ENCODE peak calls at places on chromosomes 13 and 19, in six cellular contexts. Z is tibial artery; X is CD4-positive, alpha-beta T cell; V is CD4-positive, alpha-beta memory T cell; U is spleen; G is GM23248. W is an unnamed sample.

GRCh38 chr19:46727757-46728156 is 10.8 kb upstream of the PRKD2 start:
- DNase-seq in U (peak; percentile 69), G (no peak), V (no peak), Z (no peak), X (no peak), W (no peak)

GRCh38 chr13:39415003-39415402 is 188.0 kb downstream of the LHFPL6 start:
- DNase-seq in U (no peak), X (no peak), V (no peak), Z (peak; percentile 45), G (peak; percentile 6), W (no peak)

GRCh38 chr13:54033323-54033861 is 1004.8 kb downstream of the OLFM4 start:
- DNase-seq in X (no peak), V (no peak), U (peak; percentile 49), Z (no peak), G (no peak), W (no peak)

GRCh38 chr19:46728208-46728607 is 11.3 kb upstream of the PRKD2 start:
- DNase-seq in G (no peak), V (no peak), U (peak; percentile 79), Z (no peak), X (no peak), W (no peak)

GRCh38 chr19:15110418-15110815 is 3.2 kb downstream of the SYDE1 start:
- DNase-seq in G (no peak), Z (no peak), X (no peak), V (no peak), U (no peak), W (no peak)

GRCh38 chr19:12967907-12968306 is 1.5 kb upstream of the DAND5 start:
- DNase-seq in V (no peak), G (peak; percentile 76), X (no peak), Z (no peak), U (no peak), W (no peak)

GRCh38 chr19:13036366-13036976 is 41.2 kb downstream of the NFIX start:
- DNase-seq in G (peak; percentile 94), V (no peak), Z (no peak), U (no peak), X (no peak), W (no peak)

GRCh38 chr13:38590796-38591507 is 95.9 kb upstream of the FREM2 start:
- DNase-seq in U (no peak), Z (no peak), V (no peak), X (no peak), G (no peak), W (no peak)

GRCh38 chr19:10271543-10272086 is 695 bp downstream of the ICAM1 start:
- DNase-seq in Z (no peak), G (peak; percentile 58), V (peak; percentile 35), U (no peak), X (no peak), W (no peak)

GRCh38 chr19:11633223-11633622 is 35.9 kb downstream of the ZNF627 start:
- DNase-seq in U (no peak), X (no peak), V (no peak), G (no peak), Z (no peak), W (no peak)

GRCh38 chr19:44003461-44004134 is 841 bp downstream of the ZNF230 start:
- DNase-seq in Z (no peak), X (no peak), U (peak; percentile 72), V (no peak), G (peak; percentile 51), W (no peak)

GRCh38 chr13:21759911-21760310 is 89.0 kb downstream of the FGF9 start:
- DNase-seq in G (no peak), U (no peak), Z (no peak), V (no peak), X (no peak), W (no peak)

GRCh38 chr13:108070491-108070890 is 144.8 kb downstream of the LIG4 start:
- DNase-seq in X (no peak), U (no peak), Z (no peak), V (no peak), G (no peak), W (no peak)

GRCh38 chr19:861756-862528 is 2.5 kb downstream of the CFD start:
- DNase-seq in G (peak; percentile 50), Z (no peak), X (peak; percentile 65), U (peak; percentile 88), V (peak; percentile 50), W (no peak)

GRCh38 chr13:105979586-105979985 is 555.9 kb downstream of the EFNB2 start:
- DNase-seq in U (no peak), V (no peak), G (no peak), Z (no peak), X (no peak), W (no peak)

GRCh38 chr19:2550431-2551171 is 74.7 kb downstream of the GADD45B start:
- DNase-seq in V (no peak), G (peak; percentile 42), U (peak; percentile 67), X (no peak), Z (no peak), W (no peak)

GRCh38 chr19:402786-403185 is 6.2 kb downstream of the C2CD4C start:
- DNase-seq in Z (no peak), V (no peak), U (no peak), G (no peak), X (no peak), W (no peak)

GRCh38 chr19:43438291-43439162 is 23.8 kb downstream of the TEX101 start:
- DNase-seq in Z (no peak), G (peak; percentile 86), X (peak; percentile 10), U (no peak), V (no peak), W (no peak)

GRCh38 chr19:35509018-35509652 is 4.3 kb downstream of the DMKN start:
- DNase-seq in Z (no peak), G (peak; percentile 38), X (peak; percentile 16), U (peak; percentile 80), V (peak; percentile 32), W (no peak)

GRCh38 chr13:21309542-21310172 is 133.2 kb downstream of the MRPL57 start:
- DNase-seq in G (no peak), Z (no peak), V (no peak), X (no peak), U (no peak), W (no peak)

DNA sequence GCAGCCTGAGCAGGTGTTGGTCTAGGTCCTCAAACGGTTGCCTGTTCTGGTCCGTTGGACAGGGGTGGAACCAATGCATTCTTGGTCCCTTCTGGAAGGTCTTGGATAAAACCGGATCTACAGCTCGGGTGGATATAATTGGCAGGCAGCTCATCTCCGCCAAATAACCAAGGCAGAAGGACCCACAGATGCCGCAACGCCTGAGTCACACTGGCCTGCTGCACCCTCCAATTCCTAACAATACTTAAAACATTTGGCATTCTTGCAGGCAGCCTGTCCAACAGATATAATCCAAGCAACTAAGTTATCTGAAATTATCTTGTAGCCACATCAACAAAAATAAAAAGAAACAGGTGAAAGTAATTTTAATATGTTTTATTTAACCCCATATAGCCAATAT is 59.0 kb upstream of the FGF14 start:
- DNase-seq in V (no peak), Z (no peak), U (no peak), G (peak; percentile 3), X (no peak), W (no peak)
- H3K27ac ChIP-seq in V (no peak overlapping the region), Z (no peak overlapping the region), U (no peak overlapping the region), G (no peak overlapping the region), X (no peak overlapping the region), W (no peak overlapping the region)

GRCh38 chr19:4369109-4369887 is 25.9 kb downstream of the MPND start:
- DNase-seq in G (peak; percentile 63), U (peak; percentile 92), V (peak; percentile 81), X (peak; percentile 38), Z (no peak), W (peak; percentile 47)
- H3K27ac ChIP-seq in G (peak overlapping the region; percentile 46), U (peak overlapping the region; percentile 77), V (peak overlapping the region; percentile 87), X (peak overlapping the region; percentile 87), Z (no peak overlapping the region), W (peak overlapping the region; percentile 61)

GRCh38 chr19:49160450-49161189 is 3.0 kb downstream of the TRPM4 start:
- DNase-seq in U (no peak), G (no peak), V (no peak), Z (no peak), X (no peak), W (no peak)
- H3K27ac ChIP-seq in U (no peak overlapping the region), G (no peak overlapping the region), V (no peak overlapping the region), Z (no peak overlapping the region), X (no peak overlapping the region), W (no peak overlapping the region)

DNA sequence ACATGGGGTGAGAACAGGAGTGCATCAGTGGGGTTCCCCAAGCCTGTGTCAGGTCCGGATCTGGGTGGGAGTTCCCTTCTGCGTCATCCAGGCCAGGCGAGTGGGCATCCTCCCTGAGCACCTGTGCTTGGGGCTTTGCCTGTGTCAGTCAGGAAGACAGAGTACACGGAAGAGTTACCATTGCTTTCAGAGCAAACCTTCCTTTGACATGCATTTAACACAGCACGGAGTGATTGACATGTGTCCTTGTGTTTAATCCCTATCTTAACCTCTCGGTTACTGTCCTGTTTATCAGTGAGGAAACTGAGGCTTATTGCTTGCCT is 47.6 kb downstream of the CAPN12 start:
- DNase-seq in V (no peak), G (no peak), Z (no peak), U (no peak), X (no peak), W (no peak)
- H3K27ac ChIP-seq in V (no peak overlapping the region), G (peak overlapping the region; percentile 7), Z (peak overlapping the region; percentile 91), U (peak overlapping the region; percentile 65), X (no peak overlapping the region), W (peak overlapping the region; percentile 38)

GRCh38 chr13:49302222-49302621 is 54.5 kb downstream of the CDADC1 start:
- DNase-seq in G (no peak), X (no peak), V (no peak), Z (no peak), U (no peak), W (no peak)

GRCh38 chr13:49298903-49299605 is 51.3 kb downstream of the CDADC1 start:
- DNase-seq in U (no peak), Z (no peak), V (no peak), X (no peak), G (peak; percentile 9), W (no peak)

GRCh38 chr13:49302817-49303216 is 55.1 kb downstream of the CDADC1 start:
- DNase-seq in Z (no peak), X (no peak), U (no peak), G (no peak), V (no peak), W (no peak)

GRCh38 chr13:49303533-49304252 is 56.0 kb downstream of the CDADC1 start:
- DNase-seq in G (peak; percentile 41), V (no peak), X (no peak), Z (peak; percentile 32), U (peak; percentile 85), W (peak; percentile 38)

GRCh38 chr13:49300716-49301589 is 53.2 kb downstream of the CDADC1 start:
- DNase-seq in V (peak; percentile 77), X (peak; percentile 40), U (peak; percentile 82), G (peak; percentile 84), Z (peak; percentile 48), W (peak; percentile 54)
- H3K27ac ChIP-seq in V (no peak overlapping the region), X (no peak overlapping the region), U (no peak overlapping the region), G (no peak overlapping the region), Z (peak overlapping the region; percentile 29), W (peak overlapping the region; percentile 86)

GRCh38 chr13:77833331-77833863 is 85.2 kb downstream of the EDNRB start:
- DNase-seq in G (peak; percentile 68), U (no peak), Z (peak; percentile 24), X (no peak), V (no peak), W (no peak)
- H3K27ac ChIP-seq in G (no peak overlapping the region), U (no peak overlapping the region), Z (no peak overlapping the region), X (no peak overlapping the region), V (no peak overlapping the region), W (peak overlapping the region; percentile 33)

GRCh38 chr19:54485846-54486245 is 12.8 kb upstream of the CDC42EP5 start:
- DNase-seq in Z (no peak), V (no peak), U (no peak), G (peak; percentile 12), X (no peak), W (no peak)
- H3K27ac ChIP-seq in Z (no peak overlapping the region), V (no peak overlapping the region), U (no peak overlapping the region), G (no peak overlapping the region), X (no peak overlapping the region), W (no peak overlapping the region)

GRCh38 chr19:18637644-18638630 is 1.1 kb downstream of the KLHL26 start:
- DNase-seq in U (no peak), G (no peak), V (no peak), Z (no peak), X (no peak), W (no peak)
- H3K27ac ChIP-seq in U (no peak overlapping the region), G (no peak overlapping the region), V (peak overlapping the region; percentile 84), Z (peak overlapping the region; percentile 90), X (peak overlapping the region; percentile 72), W (peak overlapping the region; percentile 82)